ENCODE peak calls at places on chromosomes 6 and 20, in five cellular contexts. One of them, this sample, is unnamed.

GRCh38 chr6:32906539-32906938 is 34.3 kb downstream of the HLA-DMB start:
- DNase-seq in A549: no peak
- DNase-seq in ovary: no peak
- DNase-seq in K562: no peak
- DNase-seq in stomach: no peak
- DNase-seq in this sample: no peak

GRCh38 chr6:37704923-37705238 is 7.2 kb upstream of the MDGA1 start:
- DNase-seq in stomach: no peak
- DNase-seq in ovary: no peak
- DNase-seq in A549: no peak
- DNase-seq in K562: no peak
- DNase-seq in this sample: no peak

GRCh38 chr6:108132863-108133262 is 33.0 kb upstream of the NR2E1 start:
- DNase-seq in K562: no peak
- DNase-seq in A549: no peak
- DNase-seq in ovary: no peak
- DNase-seq in stomach: no peak
- DNase-seq in this sample: no peak

GRCh38 chr6:154460306-154461071 is 50.0 kb downstream of the CNKSR3 start:
- DNase-seq in K562: no peak
- DNase-seq in stomach: no peak
- DNase-seq in ovary: no peak
- DNase-seq in A549: no peak
- DNase-seq in this sample: no peak

GRCh38 chr6:130834482-130835251 is 7.5 kb downstream of the SMLR1 start:
- DNase-seq in A549: no peak
- DNase-seq in ovary: no peak
- DNase-seq in stomach: no peak
- DNase-seq in K562: no peak
- DNase-seq in this sample: no peak

GRCh38 chr20:16699287-16699686 is 30.5 kb upstream of the SNRPB2 start:
- DNase-seq in stomach: no peak
- DNase-seq in ovary: no peak
- DNase-seq in A549: no peak
- DNase-seq in K562: no peak
- DNase-seq in this sample: no peak

GRCh38 chr6:38185752-38186151 is 366.2 kb downstream of the ZFAND3 start:
- DNase-seq in stomach: no peak
- DNase-seq in K562: no peak
- DNase-seq in A549: no peak
- DNase-seq in ovary: no peak
- DNase-seq in this sample: no peak

GRCh38 chr6:27771240-27771639 is 141.0 kb downstream of the OR2B2 start:
- DNase-seq in stomach: no peak
- DNase-seq in ovary: no peak
- DNase-seq in A549: no peak
- DNase-seq in K562: no peak
- DNase-seq in this sample: no peak

GRCh38 chr6:148840256-148840655 is 93.4 kb downstream of the UST start:
- DNase-seq in K562: no peak
- DNase-seq in stomach: no peak
- DNase-seq in ovary: no peak
- DNase-seq in A549: no peak
- DNase-seq in this sample: no peak

GRCh38 chr6:10375391-10375969 is 39.4 kb downstream of the TFAP2A start:
- DNase-seq in K562: no peak
- DNase-seq in ovary: no peak
- DNase-seq in stomach: no peak
- DNase-seq in A549: no peak
- DNase-seq in this sample: no peak

GRCh38 chr6:96116674-96117073 is 100.9 kb downstream of the FUT9 start:
- DNase-seq in K562: peak; percentile 4
- DNase-seq in A549: no peak
- DNase-seq in ovary: no peak
- DNase-seq in stomach: no peak
- DNase-seq in this sample: no peak

GRCh38 chr20:21391495-21392298 is 5.6 kb downstream of the NKX2-4 start:
- DNase-seq in ovary: no peak
- DNase-seq in A549: no peak
- DNase-seq in K562: no peak
- DNase-seq in stomach: no peak
- DNase-seq in this sample: no peak

DNA sequence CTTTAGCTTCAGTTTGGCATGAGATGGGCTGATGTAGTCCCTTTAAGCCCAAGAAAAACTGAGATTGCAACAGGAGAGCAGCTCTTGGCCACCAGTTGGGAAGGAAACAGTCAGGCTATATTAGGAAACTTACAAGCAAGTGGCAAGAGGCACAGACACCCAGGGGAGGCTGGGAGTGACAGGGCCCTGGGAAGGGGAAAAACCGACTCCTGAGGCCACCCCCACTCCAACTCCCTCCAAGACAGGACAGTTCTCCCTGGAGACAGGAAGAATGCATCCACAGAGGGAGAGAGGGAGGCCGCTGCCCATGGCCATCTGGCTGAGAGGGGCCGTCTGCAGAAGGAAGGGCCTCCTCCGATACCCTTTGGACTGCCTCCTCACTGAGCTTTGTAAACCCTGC is 20.5 kb downstream of the JPH2 start:
- DNase-seq in stomach: no peak
- DNase-seq in A549: peak; percentile 41
- DNase-seq in K562: no peak
- DNase-seq in ovary: no peak
- DNase-seq in this sample: no peak
- TF ChIP-seq EP300 in stomach: no peak
- TF ChIP-seq EP300 in A549: no peak
- TF ChIP-seq EP300 in K562: no peak
- TF ChIP-seq EP300 in ovary: no peak
- TF ChIP-seq EP300 in this sample: no peak

GRCh38 chr20:36235892-36236785 is at the start of gene AAR2:
- DNase-seq in stomach: peak; percentile 82
- DNase-seq in ovary: peak; percentile 83
- DNase-seq in A549: peak; percentile 59
- DNase-seq in K562: peak; percentile 80
- DNase-seq in this sample: peak; percentile 84
- TF ChIP-seq EP300 in stomach: no peak
- TF ChIP-seq EP300 in ovary: no peak
- TF ChIP-seq EP300 in A549: no peak
- TF ChIP-seq EP300 in K562: peak; percentile 22
- TF ChIP-seq EP300 in this sample: no peak

GRCh38 chr6:43262000-43262779 is 18.9 kb downstream of the TTBK1 start:
- DNase-seq in stomach: no peak
- DNase-seq in A549: no peak
- DNase-seq in ovary: no peak
- DNase-seq in K562: no peak
- DNase-seq in this sample: no peak
- TF ChIP-seq EP300 in stomach: no peak
- TF ChIP-seq EP300 in A549: no peak
- TF ChIP-seq EP300 in ovary: no peak
- TF ChIP-seq EP300 in K562: no peak
- TF ChIP-seq EP300 in this sample: no peak

GRCh38 chr6:157292202-157292601 is 31.1 kb downstream of the TMEM242 start:
- DNase-seq in A549: no peak
- DNase-seq in K562: no peak
- DNase-seq in ovary: no peak
- DNase-seq in stomach: no peak
- DNase-seq in this sample: no peak
- TF ChIP-seq EP300 in A549: no peak
- TF ChIP-seq EP300 in K562: no peak
- TF ChIP-seq EP300 in ovary: no peak
- TF ChIP-seq EP300 in stomach: no peak
- TF ChIP-seq EP300 in this sample: no peak

This sample was measured in transverse colon.